ENCODE peak calls at places on chromosomes 1 and 21, in six cellular contexts. G, V, H, E, W and F are unnamed samples.

GRCh38 chr1:60842294-60842693 is 240.1 kb upstream of the NFIA start:
- DNase-seq in E (no peak), G (no peak), H (no peak), W (no peak), V (no peak), F (no peak)

GRCh38 chr21:39451332-39452206 is at the start of gene SH3BGR:
- DNase-seq in V (no peak), H (no peak), W (no peak), G (peak), E (peak), F (no peak)

GRCh38 chr21:34926784-34927548 is 122.1 kb downstream of the RUNX1 start:
- DNase-seq in H (no peak), W (peak), V (no peak), E (no peak), G (no peak), F (no peak)

GRCh38 chr1:173934440-173934839 is 17.3 kb upstream of the SERPINC1 start:
- DNase-seq in W (no peak), G (no peak), V (no peak), H (no peak), E (no peak), F (no peak)

GRCh38 chr1:201656670-201657032 is 117.7 kb downstream of the NAV1 start:
- DNase-seq in E (no peak), H (no peak), W (no peak), G (no peak), V (no peak), F (no peak)

GRCh38 chr21:17981060-17981459 is 161.9 kb upstream of the C21orf91 start:
- DNase-seq in W (no peak), V (no peak), E (no peak), H (no peak), G (no peak), F (no peak)

GRCh38 chr1:30147188-30147587 is 576.2 kb downstream of the MATN1 start:
- DNase-seq in E (no peak), V (no peak), G (no peak), H (no peak), W (no peak), F (no peak)

GRCh38 chr1:46248122-46248920 is 758 bp downstream of the RAD54L start:
- DNase-seq in W (peak), E (no peak), G (peak), V (peak), H (no peak), F (peak)

GRCh38 chr1:185559684-185560310 is 174.4 kb upstream of the HMCN1 start:
- DNase-seq in H (peak), W (peak), V (peak), G (peak), E (peak), F (peak)

GRCh38 chr1:56508523-56508983 is 70.8 kb downstream of the PLPP3 start:
- DNase-seq in H (no peak), E (no peak), W (peak), V (no peak), G (no peak), F (no peak)

GRCh38 chr1:11412166-11412565 is 66.8 kb upstream of the DISP3 start:
- DNase-seq in W (no peak), V (no peak), G (no peak), E (no peak), H (no peak), F (no peak)

GRCh38 chr1:154467768-154468102 is 34.3 kb upstream of the TDRD10 start:
- DNase-seq in H (no peak), V (no peak), W (no peak), G (no peak), E (no peak), F (no peak)

GRCh38 chr1:24707659-24708058 is 37.6 kb upstream of the CLIC4 start:
- DNase-seq in G (peak), E (no peak), W (no peak), H (no peak), V (peak), F (no peak)

GRCh38 chr1:42847721-42848470 is 1.5 kb downstream of the ZNF691 start:
- DNase-seq in W (no peak), V (no peak), E (no peak), H (no peak), G (no peak), F (no peak)

GRCh38 chr21:32102426-32102825 is 176.4 kb downstream of the MIS18A start:
- DNase-seq in W (no peak), H (no peak), V (no peak), E (no peak), G (no peak), F (no peak)

GRCh38 chr1:13507075-13507474 is 6.7 kb downstream of the LRRC38 start:
- DNase-seq in H (no peak), G (no peak), V (no peak), E (no peak), W (no peak), F (no peak)

GRCh38 chr1:33716976-33717688 is 146.7 kb upstream of the HMGB4 start:
- DNase-seq in H (no peak), E (no peak), G (no peak), W (no peak), V (no peak), F (no peak)

GRCh38 chr1:64922336-64922735 is 44.0 kb downstream of the JAK1 start:
- DNase-seq in G (no peak), W (no peak), V (no peak), E (no peak), H (no peak), F (no peak)

GRCh38 chr1:53065391-53065790 is 3.4 kb downstream of the PODN start:
- DNase-seq in H (no peak), G (no peak), W (no peak), E (no peak), V (no peak), F (no peak)

GRCh38 chr21:45479691-45480675 is 62.3 kb downstream of the SLC19A1 start:
- DNase-seq in G (no peak), H (no peak), W (no peak), V (no peak), E (no peak), F (no peak)

GRCh38 chr1:165424454-165425283 is 20.3 kb downstream of the RXRG start:
- DNase-seq in E (no peak), G (no peak), H (no peak), W (no peak), V (no peak), F (no peak)

GRCh38 chr1:101122452-101123166 is 97.0 kb upstream of the DPH5 start:
- DNase-seq in H (no peak), V (no peak), E (no peak), W (no peak), G (no peak), F (no peak)

GRCh38 chr1:54158071-54158470 is 5.3 kb upstream of the CDCP2 start:
- DNase-seq in G (no peak), V (peak), H (no peak), E (no peak), W (no peak), F (no peak)

GRCh38 chr1:55483523-55483922 is 268.4 kb upstream of the USP24 start:
- DNase-seq in V (no peak), E (no peak), W (no peak), G (peak), H (no peak), F (peak)

GRCh38 chr1:45953934-45954333 is 150.5 kb downstream of the MAST2 start:
- DNase-seq in G (no peak), W (no peak), E (no peak), H (no peak), V (no peak), F (peak)

GRCh38 chr1:94878329-94878728 is 48.6 kb downstream of the CNN3 start:
- DNase-seq in V (no peak), E (no peak), W (no peak), G (no peak), H (no peak), F (no peak)

GRCh38 chr1:197774691-197775281 is 494 bp downstream of the DENND1B start:
- DNase-seq in E (no peak), H (no peak), W (peak), G (peak), V (no peak), F (no peak)

GRCh38 chr1:23902611-23903278 is 10.4 kb downstream of the CNR2 start:
- DNase-seq in V (no peak), G (no peak), W (no peak), H (no peak), E (no peak), F (no peak)

GRCh38 chr1:96710708-96711477 is 10.7 kb upstream of the PTBP2 start:
- DNase-seq in V (no peak), H (no peak), W (no peak), E (no peak), G (no peak), F (no peak)

GRCh38 chr1:89780721-89781120 is 40.1 kb upstream of the LRRC8D start:
- DNase-seq in W (peak), G (no peak), V (peak), H (no peak), E (no peak), F (no peak)

GRCh38 chr1:72394457-72394856 is 112.1 kb upstream of the NEGR1 start:
- DNase-seq in V (no peak), E (no peak), G (no peak), H (no peak), W (no peak), F (no peak)

GRCh38 chr1:45796381-45796780 is 7.0 kb upstream of the MAST2 start:
- DNase-seq in W (no peak), H (no peak), V (no peak), G (no peak), E (no peak), F (no peak)

GRCh38 chr1:237712082-237712481 is 178.6 kb downstream of the ZP4 start:
- DNase-seq in V (no peak), W (no peak), G (no peak), E (no peak), H (no peak), F (no peak)

GRCh38 chr1:31567956-31568570 is 8.3 kb upstream of the TINAGL1 start:
- DNase-seq in E (no peak), H (no peak), W (no peak), V (no peak), G (no peak), F (no peak)

GRCh38 chr1:117930484-117930883 is 945 bp downstream of the WDR3 start:
- DNase-seq in G (no peak), V (no peak), W (no peak), E (no peak), H (no peak), F (no peak)

GRCh38 chr1:151993084-151993733 is 450 bp downstream of the S100A10 start:
- DNase-seq in W (no peak), V (no peak), H (no peak), E (no peak), G (peak), F (no peak)

GRCh38 chr1:37037675-37038074 is 3.4 kb upstream of the GRIK3 start:
- DNase-seq in V (no peak), H (no peak), E (no peak), W (no peak), G (no peak), F (no peak)

GRCh38 chr1:42176902-42177519 is 12.5 kb upstream of the GUCA2A start:
- DNase-seq in G (peak), W (peak), H (no peak), E (no peak), V (no peak), F (peak)

GRCh38 chr1:212760126-212760823 is 31.3 kb downstream of the NSL1 start:
- DNase-seq in W (peak), E (no peak), G (no peak), H (no peak), V (no peak), F (peak)

GRCh38 chr1:116560704-116561490 is 9.9 kb downstream of the CD58 start:
- DNase-seq in H (no peak), G (no peak), V (no peak), E (no peak), W (no peak), F (no peak)
- H3K9ac ChIP-seq in H (peak), G (no peak), V (no peak), E (no peak), W (no peak), F (no peak)

GRCh38 chr21:42141643-42142042 is 70.5 kb downstream of the UMODL1 start:
- DNase-seq in V (no peak), H (no peak), G (no peak), W (no peak), E (no peak), F (no peak)
- TF ChIP-seq YY1 in V (no peak), H (no peak), G (no peak), W (no peak), E (no peak), F (no peak)

GRCh38 chr1:168726311-168726710 is 2.7 kb downstream of the DPT start:
- DNase-seq in G (no peak), W (no peak), E (no peak), H (no peak), V (no peak), F (no peak)

GRCh38 chr1:168719306-168720111 is 9.5 kb downstream of the DPT start:
- DNase-seq in W (peak), V (peak), G (no peak), H (peak), E (no peak), F (no peak)

GRCh38 chr1:168725060-168725459 is 3.9 kb downstream of the DPT start:
- DNase-seq in E (no peak), H (no peak), V (no peak), W (no peak), G (no peak), F (no peak)

GRCh38 chr1:168720839-168721238 is 8.2 kb downstream of the DPT start:
- DNase-seq in E (no peak), G (no peak), H (no peak), W (no peak), V (no peak), F (no peak)

DNA sequence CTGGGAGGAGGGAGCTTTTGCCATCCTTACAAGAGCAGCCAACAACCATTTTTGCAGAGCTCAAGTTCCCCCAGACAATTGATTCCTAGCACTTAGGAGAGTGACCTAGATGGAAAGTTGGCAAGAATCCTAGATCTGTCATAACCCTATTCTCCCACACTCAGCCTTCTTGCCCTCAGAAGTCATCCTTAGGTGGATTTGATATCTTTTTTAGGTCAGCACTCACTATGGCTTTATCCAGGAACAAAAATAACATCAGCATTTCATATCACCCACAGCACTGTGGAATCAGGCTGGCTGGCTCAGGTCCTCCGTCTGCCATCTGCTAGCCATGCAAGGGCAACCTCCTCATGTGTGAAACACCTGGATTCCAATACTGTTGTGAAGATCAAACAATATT is 6.0 kb downstream of the DPT start:
- DNase-seq in G (no peak), W (no peak), H (no peak), V (no peak), E (no peak), F (no peak)
- TF ChIP-seq ZNF274 in G (no peak), W (no peak), H (no peak), V (no peak), E (no peak), F (no peak)

GRCh38 chr1:91827094-91828006 is 58.6 kb downstream of the TGFBR3 start:
- DNase-seq in E (no peak), H (no peak), G (no peak), W (peak), V (no peak), F (no peak)
- H3K9ac ChIP-seq in E (no peak), H (no peak), G (no peak), W (peak), V (no peak), F (no peak)

GRCh38 chr1:15834406-15835204 is 12.9 kb upstream of the SPEN start:
- DNase-seq in G (peak), E (peak), W (peak), H (peak), V (peak), F (peak)

GRCh38 chr1:15833842-15834405 is 13.6 kb upstream of the SPEN start:
- DNase-seq in H (no peak), G (no peak), V (no peak), W (no peak), E (no peak), F (no peak)

GRCh38 chr1:15835741-15836510 is 11.6 kb upstream of the SPEN start:
- DNase-seq in H (peak), V (peak), G (peak), W (peak), E (peak), F (peak)

GRCh38 chr1:15836772-15837669 is 10.5 kb upstream of the SPEN start:
- DNase-seq in G (no peak), V (no peak), E (no peak), W (no peak), H (no peak), F (no peak)

DNA sequence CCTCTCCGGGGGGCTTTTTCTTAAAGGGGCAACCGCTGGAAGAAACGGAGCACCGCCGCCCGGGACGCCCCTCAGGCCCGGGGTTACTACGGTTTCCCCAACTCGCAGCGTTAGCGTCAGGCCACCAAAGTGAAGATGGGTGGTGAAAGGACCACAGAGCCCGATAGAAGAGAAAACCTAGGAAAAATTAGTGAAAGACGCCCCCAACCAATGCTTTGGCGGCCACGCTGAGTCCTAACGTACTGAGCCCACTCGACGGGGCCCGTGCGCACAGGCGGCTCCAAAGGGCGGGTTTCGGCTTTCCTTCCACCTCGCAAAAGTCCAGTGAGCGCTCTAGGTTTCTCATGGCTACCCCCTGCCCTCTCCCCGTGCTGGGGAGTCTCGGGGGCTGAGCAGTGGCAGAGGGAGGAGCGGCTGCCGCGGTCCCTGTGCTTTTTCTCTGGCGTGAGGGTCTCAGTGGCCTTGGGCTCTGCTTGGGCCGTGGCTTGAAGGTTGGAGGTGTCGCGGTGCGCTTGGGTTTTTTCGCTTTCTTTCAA is 12.2 kb upstream of the SPEN start:
- DNase-seq in V (no peak), H (no peak), G (no peak), W (peak), E (no peak), F (no peak)
- TF ChIP-seq YY1 in V (no peak), H (no peak), G (no peak), W (no peak), E (no peak), F (no peak)

DNA sequence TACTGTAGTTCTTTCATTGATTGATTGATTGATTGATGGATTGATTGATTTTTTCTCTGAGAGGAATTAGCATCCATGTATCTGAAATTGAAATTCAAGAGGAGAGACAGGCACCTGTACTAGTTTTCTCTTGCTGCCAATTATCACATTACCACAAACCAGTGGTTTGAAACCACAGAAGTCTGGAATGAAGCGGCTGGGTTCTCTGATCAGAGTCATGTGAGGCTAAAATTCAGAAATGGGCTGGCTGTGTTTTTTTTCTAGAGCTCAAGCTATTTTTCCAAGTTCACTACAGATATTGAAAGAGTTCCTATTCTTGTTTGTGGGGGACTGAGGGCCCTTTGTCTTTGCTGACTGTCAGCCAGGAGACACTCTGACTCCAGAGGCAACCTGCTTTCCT is 10.0 kb downstream of the NBPF3 start:
- DNase-seq in V (no peak), G (no peak), H (no peak), W (no peak), E (no peak), F (no peak)
- TF ChIP-seq ZNF274 in V (no peak), G (no peak), H (no peak), W (no peak), E (no peak), F (no peak)